ENCODE peak calls at places on chromosomes 1 and 21, in five cellular contexts. C, A, E, D and Y are unnamed samples.

GRCh38 chr1:53575948-53576305 is 116.7 kb downstream of the DMRTB1 start:
- DNase-seq in C (no peak), A (no peak), E (no peak), D (no peak), Y (no peak)

GRCh38 chr1:228839656-228840055 is 104.4 kb downstream of the RHOU start:
- DNase-seq in C (no peak), A (no peak), E (no peak), D (no peak), Y (no peak)

GRCh38 chr1:53135735-53136114 is 6.7 kb downstream of the SLC1A7 start:
- DNase-seq in C (no peak), A (no peak), E (no peak), D (peak; percentile 78), Y (peak; percentile 85)

GRCh38 chr1:246067432-246068021 is 439.6 kb downstream of the SMYD3 start:
- DNase-seq in C (no peak), A (peak; percentile 44), E (no peak), D (no peak), Y (peak; percentile 10)

GRCh38 chr1:31111290-31111951 is 45.9 kb upstream of the PUM1 start:
- DNase-seq in C (no peak), A (no peak), E (peak; percentile 80), D (no peak), Y (no peak)

GRCh38 chr1:9494936-9495758 is 44.1 kb upstream of the SLC25A33 start:
- DNase-seq in C (peak; percentile 32), A (no peak), E (peak; percentile 51), D (no peak), Y (no peak)

GRCh38 chr1:76070538-76070937 is 4.0 kb upstream of the ST6GALNAC3 start:
- DNase-seq in C (no peak), A (no peak), E (no peak), D (no peak), Y (no peak)

GRCh38 chr1:46682064-46682463 is 10.4 kb downstream of the TEX38 start:
- DNase-seq in C (no peak), A (no peak), E (no peak), D (no peak), Y (no peak)

GRCh38 chr1:40894455-40894854 is 32.3 kb upstream of the CITED4 start:
- DNase-seq in C (no peak), A (no peak), E (no peak), D (no peak), Y (no peak)

GRCh38 chr1:206890125-206890637 is 7.1 kb upstream of the IL24 start:
- DNase-seq in C (no peak), A (no peak), E (no peak), D (no peak), Y (no peak)

GRCh38 chr1:56378376-56379070 is 200.8 kb downstream of the PLPP3 start:
- DNase-seq in C (no peak), A (no peak), E (no peak), D (no peak), Y (no peak)

GRCh38 chr1:107213225-107213624 is 72.4 kb downstream of the NTNG1 start:
- DNase-seq in C (no peak), A (no peak), E (no peak), D (no peak), Y (no peak)

GRCh38 chr1:178540646-178541045 is 27.7 kb downstream of the TEX35 start:
- DNase-seq in C (no peak), A (peak; percentile 96), E (no peak), D (peak; percentile 77), Y (peak; percentile 78)

GRCh38 chr1:111576547-111576946 is 43.0 kb upstream of the RAP1A start:
- DNase-seq in C (no peak), A (no peak), E (peak; percentile 82), D (no peak), Y (no peak)

GRCh38 chr1:40478276-40478675 is 1.2 kb downstream of the ZFP69 start:
- DNase-seq in C (no peak), A (no peak), E (no peak), D (no peak), Y (no peak)

GRCh38 chr1:169620565-169620964 is 9.4 kb downstream of the SELP start:
- DNase-seq in C (no peak), A (no peak), E (no peak), D (no peak), Y (no peak)

GRCh38 chr1:40783001-40783905 is at the start of gene KCNQ4:
- DNase-seq in C (no peak), A (no peak), E (peak; percentile 44), D (no peak), Y (no peak)

GRCh38 chr1:207025144-207025880 is 7.2 kb downstream of the C1orf116 start:
- DNase-seq in C (no peak), A (no peak), E (no peak), D (no peak), Y (no peak)

GRCh38 chr1:245059806-245060424 is 94.9 kb upstream of the KIF26B start:
- DNase-seq in C (no peak), A (no peak), E (no peak), D (no peak), Y (no peak)

GRCh38 chr1:167689569-167689925 is 32.2 kb upstream of the MPZL1 start:
- DNase-seq in C (no peak), A (no peak), E (no peak), D (peak; percentile 6), Y (no peak)

GRCh38 chr1:226679853-226680516 is 59.1 kb downstream of the ITPKB start:
- DNase-seq in C (no peak), A (no peak), E (peak; percentile 90), D (peak; percentile 51), Y (no peak)

GRCh38 chr1:19370453-19371170 is 58.5 kb downstream of the SLC66A1 start:
- DNase-seq in C (no peak), A (no peak), E (peak; percentile 62), D (no peak), Y (no peak)

GRCh38 chr1:19372602-19373001 is 60.5 kb downstream of the SLC66A1 start:
- DNase-seq in C (no peak), A (no peak), E (no peak), D (no peak), Y (no peak)

GRCh38 chr1:19372136-19372514 is 60.0 kb downstream of the SLC66A1 start:
- DNase-seq in C (no peak), A (no peak), E (no peak), D (no peak), Y (no peak)

GRCh38 chr1:19369396-19370090 is 57.4 kb downstream of the SLC66A1 start:
- DNase-seq in C (no peak), A (no peak), E (no peak), D (no peak), Y (no peak)

GRCh38 chr1:19371226-19372135 is 59.4 kb downstream of the SLC66A1 start:
- DNase-seq in C (no peak), A (no peak), E (no peak), D (no peak), Y (no peak)
- TF ChIP-seq CTCF in C (no peak), A (no peak), E (no peak), D (no peak), Y (no peak)

DNA sequence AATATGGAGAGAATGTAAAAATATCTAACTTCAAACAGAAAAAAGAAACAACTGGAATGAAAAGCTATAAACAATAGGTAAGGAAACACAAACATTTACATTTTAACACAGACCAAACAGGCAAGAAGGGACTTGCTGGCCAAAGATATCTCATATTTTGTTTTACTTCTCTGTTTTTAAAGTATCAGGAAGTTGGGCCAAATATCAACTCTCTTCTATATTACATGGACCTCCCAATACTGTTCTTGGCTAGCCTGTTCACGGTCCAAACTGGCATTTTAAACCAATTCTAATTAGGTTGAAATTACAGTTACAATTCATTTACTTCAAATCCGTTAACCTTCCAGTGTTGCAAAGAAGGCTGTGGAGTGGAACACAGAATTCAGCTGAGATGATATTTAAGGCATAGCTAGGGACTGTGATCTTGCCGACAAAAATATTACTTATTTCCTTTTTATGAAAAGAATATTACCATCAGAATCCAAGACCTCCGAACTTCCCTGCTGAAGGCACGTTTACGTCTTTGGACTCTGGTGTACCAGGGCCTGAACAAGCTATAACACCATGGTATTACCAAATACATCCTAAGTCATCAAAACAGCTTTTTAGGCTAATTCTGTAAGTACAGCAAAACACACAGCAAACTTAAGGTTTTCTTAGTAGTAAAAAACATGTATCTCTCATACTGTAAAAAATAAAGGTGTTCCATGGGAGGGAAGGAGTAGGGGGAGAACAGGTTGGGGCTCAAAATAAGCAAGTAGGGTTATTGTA is 165.4 kb downstream of the RUNX1 start:
- DNase-seq in C (no peak), A (no peak), E (no peak), D (no peak), Y (no peak)
- H3K4me3 ChIP-seq in C (peak overlapping the region; percentile 72), A (peak overlapping the region; percentile 64), E (peak overlapping the region; percentile 58), D (peak overlapping the region; percentile 91), Y (peak overlapping the region; percentile 83)

DNA sequence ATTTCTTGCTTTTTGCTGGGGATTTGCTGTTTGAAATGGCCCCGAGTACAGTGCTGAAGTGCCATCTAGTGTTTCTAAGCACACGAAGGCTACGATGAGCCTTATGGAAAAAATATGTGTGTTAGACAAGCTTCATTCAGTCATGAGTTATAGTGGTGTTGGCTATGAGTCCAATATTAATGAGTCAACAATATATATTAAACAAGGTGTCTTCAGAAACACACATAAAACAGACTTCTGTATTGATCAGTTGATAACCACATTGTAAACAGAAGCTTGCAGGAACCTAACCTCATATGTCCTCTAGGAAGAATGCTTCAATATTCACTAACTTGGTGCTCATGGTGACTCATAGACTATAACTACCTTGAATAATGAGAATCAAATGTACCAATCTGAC is 1.7 kb upstream of the GJB5 start:
- DNase-seq in C (no peak), A (no peak), E (no peak), D (no peak), Y (no peak)
- TF ChIP-seq CTCF in C (no peak), A (no peak), E (no peak), D (no peak), Y (no peak)

DNA sequence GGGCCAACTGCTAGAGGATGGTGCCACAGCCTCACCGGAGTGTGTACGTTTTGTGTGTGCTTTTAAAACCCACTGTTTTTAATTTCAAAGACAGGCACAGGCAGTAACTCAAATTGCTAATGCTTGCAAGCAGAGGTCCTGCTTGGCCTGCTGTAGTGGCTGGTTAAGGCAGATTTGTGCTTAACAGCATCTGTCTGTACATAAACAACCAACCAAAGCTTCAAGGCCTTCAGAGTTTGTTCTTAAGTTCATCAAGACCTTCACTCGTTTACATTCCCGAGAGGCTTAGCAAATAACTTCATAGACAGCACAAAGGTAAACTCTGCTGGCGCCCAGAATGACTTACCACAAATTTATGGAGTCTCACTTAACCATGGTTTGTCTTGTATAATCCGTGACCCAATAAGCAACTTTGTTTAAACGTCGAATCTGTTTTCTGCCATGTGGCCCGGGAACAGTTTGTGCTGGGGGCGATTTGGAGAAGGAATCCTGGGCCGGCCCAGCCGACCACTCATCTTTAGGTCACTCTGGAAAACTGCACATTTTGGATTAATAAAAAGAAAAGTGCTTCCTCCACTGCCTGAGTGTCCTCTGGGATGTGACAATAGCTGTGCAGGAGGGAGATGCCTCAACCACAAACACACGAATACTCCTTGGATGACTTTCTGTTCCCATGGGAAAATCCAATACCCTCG is 58.1 kb downstream of the CAPZB start:
- DNase-seq in C (no peak), A (no peak), E (no peak), D (no peak), Y (no peak)
- H3K4me3 ChIP-seq in C (no peak overlapping the region), A (no peak overlapping the region), E (no peak overlapping the region), D (no peak overlapping the region), Y (no peak overlapping the region)